ENCODE peak calls at places on chromosomes 6 and 20, in seven cellular contexts. H is esophagus squamous epithelium; N is heart left ventricle; A is CD8-positive, alpha-beta T cell; V is SJCRH30; G is IMR-90; O is AG04450. F is an unnamed sample. For H3K9me3, the result is how much of the 10 kb centered on the place peaks cover.

GRCh38 chr20:37995856-37996625 is 37.2 kb downstream of the TTI1 start:
- DNase-seq in H (no peak), N (no peak), A (no peak), V (no peak), G (no peak), O (no peak), F (no peak)

GRCh38 chr20:61829526-61829925 is 236.2 kb downstream of the TAF4 start:
- DNase-seq in H (no peak), N (peak), A (no peak), V (no peak), G (no peak), O (no peak), F (no peak)

GRCh38 chr6:57207141-57207540 is 15.0 kb downstream of the RAB23 start:
- DNase-seq in H (no peak), N (no peak), A (no peak), V (no peak), G (peak), O (no peak), F (no peak)

GRCh38 chr6:145009691-145010090 is 724.6 kb downstream of the UTRN start:
- DNase-seq in H (no peak), N (no peak), A (no peak), V (no peak), G (peak), O (no peak), F (no peak)

GRCh38 chr6:130159876-130160415 is 62.8 kb downstream of the SAMD3 start:
- DNase-seq in H (no peak), N (no peak), A (no peak), V (no peak), G (no peak), O (no peak), F (no peak)

GRCh38 chr20:371755-372542 is 8.6 kb upstream of the TRIB3 start:
- DNase-seq in H (no peak), N (peak), A (no peak), V (peak), G (peak), O (no peak), F (peak)

GRCh38 chr6:170212051-170212756 is 78.7 kb downstream of the DLL1 start:
- DNase-seq in H (no peak), N (no peak), A (peak), V (no peak), G (no peak), O (no peak), F (peak)

GRCh38 chr20:16007978-16008377 is 565.3 kb downstream of the KIF16B start:
- DNase-seq in H (no peak), N (no peak), A (no peak), V (no peak), G (no peak), O (no peak), F (no peak)

GRCh38 chr20:62159835-62160234 is 16.3 kb downstream of the SS18L1 start:
- DNase-seq in H (no peak), N (no peak), A (no peak), V (no peak), G (peak), O (no peak), F (peak)

GRCh38 chr6:31825553-31825952 is 2.0 kb upstream of the HSPA1B start:
- DNase-seq in H (no peak), N (no peak), A (no peak), V (no peak), G (no peak), O (no peak), F (no peak)

GRCh38 chr6:52482903-52483670 is 62.9 kb downstream of the EFHC1 start:
- DNase-seq in H (no peak), N (no peak), A (no peak), V (peak), G (peak), O (no peak), F (no peak)

GRCh38 chr20:1177680-1178079 is 7.1 kb downstream of the TMEM74B start:
- DNase-seq in H (no peak), N (no peak), A (no peak), V (no peak), G (peak), O (no peak), F (no peak)

GRCh38 chr6:140045116-140045515 is 670.7 kb upstream of the CITED2 start:
- DNase-seq in H (no peak), N (no peak), A (no peak), V (peak), G (no peak), O (no peak), F (no peak)

GRCh38 chr6:116406678-116407345 is 36.1 kb downstream of the DSE start:
- DNase-seq in H (no peak), N (no peak), A (no peak), V (peak), G (peak), O (no peak), F (no peak)

GRCh38 chr20:57150559-57150958 is 115.9 kb downstream of the BMP7 start:
- DNase-seq in H (no peak), N (no peak), A (no peak), V (no peak), G (no peak), O (no peak), F (no peak)

GRCh38 chr20:56363491-56363890 is 4.7 kb downstream of the FAM210B start:
- DNase-seq in H (no peak), N (no peak), A (no peak), V (no peak), G (no peak), O (no peak), F (no peak)

GRCh38 chr6:156652231-156652750 is 124.9 kb upstream of the ARID1B start:
- DNase-seq in H (no peak), N (no peak), A (no peak), V (no peak), G (no peak), O (no peak), F (no peak)

GRCh38 chr6:41917528-41917927 is 3.4 kb downstream of the MED20 start:
- DNase-seq in H (no peak), N (no peak), A (no peak), V (no peak), G (peak), O (peak), F (no peak)

GRCh38 chr20:44104807-44105517 is 82.0 kb downstream of the JPH2 start:
- DNase-seq in H (no peak), N (no peak), A (no peak), V (peak), G (peak), O (peak), F (no peak)

GRCh38 chr6:30691208-30691872 is 556 bp upstream of the NRM start:
- DNase-seq in H (no peak), N (no peak), A (no peak), V (no peak), G (no peak), O (no peak), F (no peak)

GRCh38 chr20:5222919-5223634 is 93.7 kb downstream of the PROKR2 start:
- DNase-seq in H (no peak), N (peak), A (peak), V (peak), G (peak), O (peak), F (no peak)

GRCh38 chr6:71510057-71510713 is 221.6 kb downstream of the OGFRL1 start:
- DNase-seq in H (no peak), N (peak), A (no peak), V (peak), G (peak), O (peak), F (no peak)

GRCh38 chr6:153997221-153997620 is 41.8 kb upstream of the OPRM1 start:
- DNase-seq in H (no peak), N (no peak), A (no peak), V (no peak), G (no peak), O (no peak), F (no peak)

GRCh38 chr20:64231621-64232550 is 23.7 kb upstream of the PCMTD2 start:
- DNase-seq in H (no peak), N (peak), A (no peak), V (no peak), G (no peak), O (no peak), F (no peak)

GRCh38 chr20:17507032-17507431 is 24.1 kb downstream of the BFSP1 start:
- DNase-seq in H (no peak), N (no peak), A (no peak), V (no peak), G (no peak), O (no peak), F (no peak)

GRCh38 chr20:56689852-56690485 is 60.9 kb downstream of the TFAP2C start:
- DNase-seq in H (no peak), N (no peak), A (no peak), V (no peak), G (no peak), O (no peak), F (no peak)

GRCh38 chr20:41306061-41306727 is 11.3 kb downstream of the ZHX3 start:
- DNase-seq in H (no peak), N (no peak), A (no peak), V (no peak), G (no peak), O (no peak), F (no peak)

GRCh38 chr6:7732219-7732618 is 6.3 kb downstream of the BMP6 start:
- DNase-seq in H (no peak), N (no peak), A (no peak), V (no peak), G (no peak), O (no peak), F (no peak)

GRCh38 chr6:27040244-27041042 is 207.1 kb upstream of the PRSS16 start:
- DNase-seq in H (no peak), N (no peak), A (no peak), V (no peak), G (no peak), O (no peak), F (no peak)

GRCh38 chr6:157822221-157823000 is 635 bp upstream of the SNX9 start:
- DNase-seq in H (no peak), N (peak), A (peak), V (no peak), G (no peak), O (no peak), F (no peak)

GRCh38 chr6:169961772-169962561 is 210.5 kb downstream of the ERMARD start:
- DNase-seq in H (no peak), N (no peak), A (peak), V (no peak), G (no peak), O (no peak), F (no peak)

GRCh38 chr6:195861-196360 is 96.4 kb upstream of the DUSP22 start:
- DNase-seq in H (no peak), N (peak), A (peak), V (no peak), G (peak), O (no peak), F (no peak)

GRCh38 chr20:11807070-11807741 is 110.5 kb upstream of the BTBD3 start:
- DNase-seq in H (no peak), N (no peak), A (no peak), V (no peak), G (peak), O (peak), F (no peak)

GRCh38 chr20:61520761-61521460 is 268.9 kb downstream of the CDH4 start:
- DNase-seq in H (no peak), N (no peak), A (no peak), V (no peak), G (peak), O (peak), F (no peak)

GRCh38 chr6:4801491-4802118 is 25.4 kb downstream of the CDYL start:
- DNase-seq in H (no peak), N (no peak), A (no peak), V (no peak), G (no peak), O (no peak), F (no peak)

GRCh38 chr6:131615275-131615674 is 12.8 kb downstream of the MED23 start:
- DNase-seq in H (no peak), N (no peak), A (no peak), V (no peak), G (no peak), O (no peak), F (no peak)
- H3K27ac ChIP-seq in H (no peak), N (no peak), A (no peak), V (no peak), G (no peak), O (no peak), F (no peak)

GRCh38 chr6:15575357-15576037 is 87.3 kb downstream of the DTNBP1 start:
- DNase-seq in H (no peak), N (no peak), A (no peak), V (no peak), G (no peak), O (no peak), F (no peak)

GRCh38 chr6:15572296-15573016 is 90.4 kb downstream of the DTNBP1 start:
- DNase-seq in H (no peak), N (no peak), A (no peak), V (no peak), G (no peak), O (no peak), F (no peak)

GRCh38 chr6:15574497-15574896 is 88.3 kb downstream of the DTNBP1 start:
- DNase-seq in H (no peak), N (no peak), A (no peak), V (no peak), G (no peak), O (no peak), F (no peak)

GRCh38 chr6:15573376-15573775 is 89.5 kb downstream of the DTNBP1 start:
- DNase-seq in H (no peak), N (no peak), A (no peak), V (no peak), G (no peak), O (no peak), F (no peak)

DNA sequence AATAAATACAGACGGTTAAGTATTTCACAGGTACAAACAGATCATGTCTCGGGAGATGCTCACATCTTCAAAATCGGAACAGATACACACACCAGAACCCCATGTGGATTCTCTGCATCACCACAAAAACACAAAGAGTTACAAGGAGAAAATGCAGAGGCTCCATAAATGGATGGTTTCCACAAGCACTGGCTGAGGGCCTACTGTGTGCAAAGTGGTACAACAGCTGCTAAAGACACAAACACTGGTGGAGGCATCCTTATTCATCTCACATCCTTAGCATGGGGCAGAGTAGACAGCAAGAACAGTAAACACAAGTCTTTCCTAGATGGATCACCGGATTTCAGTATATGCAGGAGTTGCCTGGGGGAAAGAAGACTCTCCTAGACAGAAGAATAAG is 88.8 kb downstream of the DTNBP1 start:
- DNase-seq in H (no peak), N (no peak), A (no peak), V (no peak), G (no peak), O (no peak), F (no peak)
- H3K9me3 ChIP-seq in H (under half), N (under half), A (under half), V (under half), G (under half), O (under half), F (under half)

GRCh38 chr20:49696594-49696993 is 17.1 kb downstream of the B4GALT5 start:
- DNase-seq in H (no peak), N (no peak), A (no peak), V (no peak), G (no peak), O (no peak), F (no peak)
- H3K27ac ChIP-seq in H (no peak), N (peak), A (no peak), V (no peak), G (no peak), O (no peak), F (no peak)

GRCh38 chr20:33999025-33999629 is 5.4 kb downstream of the RALY start:
- DNase-seq in H (no peak), N (no peak), A (no peak), V (no peak), G (peak), O (peak), F (no peak)

GRCh38 chr20:34004227-34004626 is 10.5 kb downstream of the RALY start:
- DNase-seq in H (no peak), N (no peak), A (no peak), V (no peak), G (no peak), O (no peak), F (no peak)

GRCh38 chr20:34004790-34005457 is 11.2 kb downstream of the RALY start:
- DNase-seq in H (no peak), N (no peak), A (no peak), V (no peak), G (no peak), O (no peak), F (no peak)

DNA sequence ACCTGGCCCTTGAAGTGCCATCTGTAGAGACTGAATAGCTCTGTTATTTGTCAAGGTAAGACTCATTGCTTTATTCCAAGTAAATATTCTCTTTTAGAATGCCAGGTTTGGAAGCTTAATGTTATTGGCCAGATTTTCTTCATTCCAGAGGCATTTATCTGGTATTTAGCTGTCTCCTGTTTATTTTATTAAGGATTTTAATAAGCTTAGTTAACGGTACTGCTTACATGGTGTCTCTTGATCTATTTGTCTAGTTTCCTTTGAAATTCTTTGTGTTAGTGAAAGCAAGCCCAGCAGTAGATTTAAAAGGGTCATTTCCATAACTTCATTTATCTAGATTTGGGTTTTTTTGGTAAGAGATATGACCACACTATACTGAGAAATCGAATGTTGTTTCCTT is 7.7 kb downstream of the RALY start:
- DNase-seq in H (no peak), N (no peak), A (no peak), V (no peak), G (peak), O (no peak), F (no peak)
- H3K9me3 ChIP-seq in H (under half), N (under half), A (under half), V (under half), G (under half), O (under half), F (under half)

F was measured in left lung.